ENCODE peak calls at places on chromosomes 6 and 20, in ten cellular contexts. J is hepatocyte; I is upper lobe of left lung; P is kidney; S is stomach; C is CD4-positive, alpha-beta memory T cell; H is heart left ventricle; A is fibroblast of lung; N is GM23248; L is ovary. Q is an unnamed sample.
A peak's percentile ranks its signal among the peaks of the same experiment; 100 is the strongest.

GRCh38 chr6:167475947-167476346 is 151.1 kb downstream of the TTLL2 start:
- DNase-seq in L (no peak), N (no peak), S (no peak), H (no peak), J (no peak), A (no peak), C (no peak), I (no peak), P (no peak), Q (peak; percentile 43)

GRCh38 chr20:33674294-33675126 is at the start of gene NECAB3:
- DNase-seq in A (peak; percentile 65), S (peak; percentile 90), H (peak; percentile 86), L (peak; percentile 87), C (peak; percentile 44), J (peak; percentile 96), I (peak; percentile 98), N (peak; percentile 91), P (peak; percentile 92), Q (no peak)

GRCh38 chr6:158205220-158205944 is 37.2 kb downstream of the GTF2H5 start:
- DNase-seq in J (peak; percentile 67), P (no peak), H (no peak), C (no peak), S (peak; percentile 40), A (no peak), I (no peak), L (no peak), N (peak; percentile 33), Q (no peak)

GRCh38 chr20:25316506-25317190 is 68.8 kb downstream of the PYGB start:
- DNase-seq in P (peak; percentile 36), I (no peak), J (no peak), C (no peak), N (no peak), A (no peak), L (no peak), H (no peak), S (peak; percentile 16), Q (no peak)

GRCh38 chr20:8756410-8756809 is 312.5 kb upstream of the PLCB4 start:
- DNase-seq in J (peak; percentile 41), C (no peak), N (peak; percentile 98), P (no peak), H (no peak), A (peak; percentile 70), S (no peak), I (no peak), L (no peak), Q (no peak)

GRCh38 chr20:6606651-6607050 is 160.8 kb upstream of the BMP2 start:
- DNase-seq in P (no peak), J (no peak), I (no peak), C (no peak), L (no peak), H (no peak), A (no peak), S (no peak), N (no peak), Q (no peak)

GRCh38 chr20:33649201-33649631 is 12.9 kb upstream of the C20orf144 start:
- DNase-seq in A (peak; percentile 66), H (no peak), N (peak; percentile 54), P (peak; percentile 82), C (no peak), L (peak; percentile 67), I (peak; percentile 91), J (no peak), S (peak; percentile 71), Q (no peak)

GRCh38 chr6:25053875-25054371 is 118.2 kb upstream of the RIPOR2 start:
- DNase-seq in P (no peak), S (no peak), I (no peak), N (peak; percentile 82), A (peak; percentile 84), L (no peak), C (no peak), H (no peak), J (no peak), Q (no peak)

GRCh38 chr6:117195728-117196127 is 69.6 kb upstream of the VGLL2 start:
- DNase-seq in S (no peak), L (no peak), A (no peak), J (no peak), H (no peak), C (no peak), N (no peak), I (no peak), P (no peak), Q (no peak)

GRCh38 chr6:45741437-45742166 is 274.1 kb downstream of the CLIC5 start:
- DNase-seq in J (no peak), I (peak; percentile 8), P (no peak), C (no peak), H (no peak), L (no peak), S (peak; percentile 32), A (peak; percentile 89), N (peak; percentile 45), Q (no peak)

GRCh38 chr6:126181173-126181741 is 158.7 kb upstream of the CENPW start:
- DNase-seq in S (no peak), A (no peak), L (no peak), H (no peak), N (no peak), P (no peak), J (no peak), I (no peak), C (no peak), Q (peak; percentile 43)

GRCh38 chr6:25963426-25964123 is 973 bp downstream of the TRIM38 start:
- DNase-seq in H (no peak), A (peak; percentile 24), N (no peak), C (no peak), P (no peak), J (no peak), S (no peak), I (no peak), L (no peak), Q (peak; percentile 61)

GRCh38 chr6:168411793-168412192 is 29.2 kb upstream of the SMOC2 start:
- DNase-seq in A (no peak), H (no peak), L (no peak), S (no peak), P (no peak), N (no peak), I (peak; percentile 47), J (no peak), C (no peak), Q (no peak)

GRCh38 chr20:63873477-63873971 is 8.5 kb downstream of the TPD52L2 start:
- DNase-seq in H (peak; percentile 60), L (no peak), A (peak; percentile 67), N (peak; percentile 93), J (no peak), P (no peak), C (no peak), S (no peak), I (peak; percentile 79), Q (no peak)

DNA sequence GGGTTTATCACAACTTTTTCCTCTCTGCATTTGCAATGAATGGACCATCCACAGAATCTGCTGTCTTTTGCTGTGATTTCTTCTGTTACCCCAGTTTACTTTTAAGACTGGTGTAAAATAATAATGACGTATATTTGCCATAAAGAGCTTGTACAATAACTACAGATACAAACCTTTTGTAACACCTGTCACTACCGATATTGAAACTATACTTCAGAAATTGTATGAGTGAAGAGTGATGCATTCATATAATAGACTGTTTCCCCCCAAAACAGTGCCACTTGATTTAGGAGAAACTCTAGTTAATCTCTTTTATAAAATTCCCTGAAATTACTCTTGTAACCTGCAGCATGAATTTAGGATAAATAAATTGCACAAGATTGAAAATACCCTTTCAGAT is 26.4 kb upstream of the PIM1 start:
- DNase-seq in N (no peak), L (no peak), A (no peak), J (no peak), C (no peak), S (no peak), I (no peak), P (no peak), H (no peak), Q (no peak)
- H3K4me1 ChIP-seq in N (peaks cover 37% of the 10 kb centered on the region), L (peaks cover 9% of the 10 kb centered on the region), A (peaks cover 13% of the 10 kb centered on the region), J (peaks cover 24% of the 10 kb centered on the region), C (peaks cover 13% of the 10 kb centered on the region), S (peaks cover 4% of the 10 kb centered on the region), I (no peaks in the 10 kb centered on the region), P (no peaks in the 10 kb centered on the region), H (no peaks in the 10 kb centered on the region), Q (peaks cover 12% of the 10 kb centered on the region)

GRCh38 chr6:134802426-134803058 is 147.4 kb downstream of the ALDH8A1 start:
- DNase-seq in C (no peak), H (no peak), L (no peak), A (no peak), P (no peak), N (no peak), S (no peak), I (no peak), J (no peak), Q (no peak)
- H3K4me1 ChIP-seq in C (no peaks in the 10 kb centered on the region), H (no peaks in the 10 kb centered on the region), L (peaks cover 3% of the 10 kb centered on the region), A (no peaks in the 10 kb centered on the region), P (peaks cover 4% of the 10 kb centered on the region), N (no peaks in the 10 kb centered on the region), S (no peaks in the 10 kb centered on the region), I (no peaks in the 10 kb centered on the region), J (peaks cover 16% of the 10 kb centered on the region), Q (no peaks in the 10 kb centered on the region)

GRCh38 chr6:5999688-6000608 is 6.8 kb downstream of the NRN1 start:
- DNase-seq in C (no peak), A (no peak), I (peak; percentile 34), P (no peak), N (no peak), H (no peak), S (no peak), L (no peak), J (no peak), Q (no peak)

GRCh38 chr6:5998741-5999687 is 7.7 kb downstream of the NRN1 start:
- DNase-seq in H (peak; percentile 55), I (peak; percentile 83), P (no peak), A (no peak), J (no peak), N (peak; percentile 80), S (no peak), L (no peak), C (no peak), Q (no peak)

GRCh38 chr6:5996701-5997419 is 9.9 kb downstream of the NRN1 start:
- DNase-seq in C (no peak), P (no peak), S (no peak), H (no peak), J (peak; percentile 44), I (peak; percentile 85), L (no peak), A (no peak), N (peak; percentile 84), Q (no peak)

GRCh38 chr6:5997420-5998093 is 9.2 kb downstream of the NRN1 start:
- DNase-seq in S (no peak), P (no peak), A (no peak), L (no peak), N (peak; percentile 79), C (no peak), I (peak; percentile 87), J (no peak), H (no peak), Q (no peak)

DNA sequence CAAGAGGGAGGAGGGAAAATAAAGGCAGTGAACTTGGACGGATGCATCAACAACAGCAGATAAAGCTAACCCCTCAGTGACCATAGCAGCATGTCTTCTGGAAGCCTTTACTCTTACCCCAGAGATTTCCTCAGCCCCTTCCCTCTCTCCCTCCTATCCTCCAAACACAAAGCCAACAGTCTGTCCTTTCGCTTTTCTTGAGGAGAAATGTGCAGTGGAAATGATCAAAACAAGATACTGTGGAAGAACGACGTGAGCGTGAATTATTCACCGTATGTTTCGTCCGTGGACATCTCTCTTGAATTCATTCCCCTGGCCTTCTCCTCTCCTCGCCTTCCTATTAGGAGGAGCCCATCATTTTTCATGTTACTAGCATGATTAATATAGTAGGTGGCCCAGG is 8.5 kb downstream of the NRN1 start:
- DNase-seq in I (no peak), S (no peak), H (no peak), C (no peak), L (no peak), N (peak; percentile 58), P (no peak), A (no peak), J (no peak), Q (no peak)
- H3K4me1 ChIP-seq in I (peaks cover 55% of the 10 kb centered on the region), S (peaks cover 43% of the 10 kb centered on the region), H (peaks cover 63% of the 10 kb centered on the region), C (peaks cover 74% of the 10 kb centered on the region), L (peaks cover 5% of the 10 kb centered on the region), N (peaks cover 26% of the 10 kb centered on the region), P (peaks cover 4% of the 10 kb centered on the region), A (no peaks in the 10 kb centered on the region), J (peaks cover 15% of the 10 kb centered on the region), Q (peaks cover 11% of the 10 kb centered on the region)

GRCh38 chr20:19568128-19568527 is 189.9 kb upstream of the RIN2 start:
- DNase-seq in P (no peak), J (no peak), N (no peak), H (no peak), A (no peak), S (no peak), I (no peak), L (no peak), C (no peak), Q (no peak)
- H3K4me1 ChIP-seq in P (no peaks in the 10 kb centered on the region), J (no peaks in the 10 kb centered on the region), N (no peaks in the 10 kb centered on the region), H (no peaks in the 10 kb centered on the region), A (no peaks in the 10 kb centered on the region), S (no peaks in the 10 kb centered on the region), I (no peaks in the 10 kb centered on the region), L (no peaks in the 10 kb centered on the region), C (no peaks in the 10 kb centered on the region), Q (no peaks in the 10 kb centered on the region)